ENCODE peak calls at places on chromosomes 1 and 21, in six cellular contexts. C, X, E, J, B and K are unnamed samples. For H3K27me3, the result is how much of the 10 kb centered on the place peaks cover.

GRCh38 chr1:120179420-120180348 is 3.4 kb upstream of the SEC22B start:
- DNase-seq in J (no peak), X (no peak), C (peak), E (peak), B (peak), K (no peak)

GRCh38 chr1:61330018-61330417 is 247.7 kb downstream of the NFIA start:
- DNase-seq in B (no peak), E (no peak), J (no peak), X (no peak), C (no peak), K (no peak)

GRCh38 chr1:59484090-59484489 is 187.2 kb downstream of the FGGY start:
- DNase-seq in B (no peak), X (no peak), J (no peak), C (no peak), E (no peak), K (no peak)

GRCh38 chr1:11768821-11769220 is 6.8 kb downstream of the C1orf167 start:
- DNase-seq in E (no peak), J (no peak), C (no peak), X (no peak), B (no peak), K (no peak)

GRCh38 chr21:36509966-36510742 is 30.2 kb upstream of the CLDN14 start:
- DNase-seq in E (peak), J (peak), B (no peak), C (no peak), X (peak), K (no peak)

GRCh38 chr1:58764294-58764978 is 19.4 kb downstream of the JUN start:
- DNase-seq in X (no peak), J (no peak), E (no peak), B (no peak), C (no peak), K (no peak)

GRCh38 chr1:231036416-231036815 is 3.6 kb downstream of the FAM89A start:
- DNase-seq in B (no peak), X (no peak), J (no peak), C (no peak), E (no peak), K (no peak)

GRCh38 chr1:61092643-61093042 is 10.3 kb downstream of the NFIA start:
- DNase-seq in E (no peak), J (no peak), B (no peak), X (no peak), C (no peak), K (no peak)

GRCh38 chr1:152185544-152186391 is 26.7 kb upstream of the RPTN start:
- DNase-seq in X (no peak), C (no peak), J (peak), E (peak), B (peak), K (no peak)

GRCh38 chr1:240737268-240737667 is 125.3 kb upstream of the GREM2 start:
- DNase-seq in J (no peak), B (no peak), E (no peak), X (no peak), C (no peak), K (no peak)

GRCh38 chr1:159827102-159827490 is 423 bp downstream of the SLAMF8 start:
- DNase-seq in C (no peak), X (peak), J (no peak), E (no peak), B (no peak), K (no peak)

GRCh38 chr1:24109686-24110475 is 2.1 kb downstream of the MYOM3 start:
- DNase-seq in E (no peak), J (no peak), C (no peak), X (peak), B (no peak), K (no peak)

GRCh38 chr1:36091141-36091540 is 2.4 kb downstream of the ADPRS start:
- DNase-seq in J (no peak), E (no peak), B (no peak), C (no peak), X (no peak), K (no peak)

GRCh38 chr1:168008595-168008994 is 71.7 kb upstream of the MPC2 start:
- DNase-seq in E (no peak), C (no peak), J (no peak), X (no peak), B (no peak), K (no peak)

GRCh38 chr1:224543453-224543852 is 72.7 kb upstream of the CNIH3 start:
- DNase-seq in E (no peak), C (no peak), B (no peak), X (no peak), J (no peak), K (no peak)

GRCh38 chr1:224959121-224959520 is 29.6 kb downstream of the DNAH14 start:
- DNase-seq in J (no peak), B (no peak), C (no peak), X (no peak), E (no peak), K (no peak)

GRCh38 chr1:220391426-220391825 is 119.2 kb upstream of the RAB3GAP2 start:
- DNase-seq in E (no peak), B (no peak), C (no peak), J (no peak), X (no peak), K (no peak)

GRCh38 chr1:232705815-232706575 is 76.1 kb upstream of the SIPA1L2 start:
- DNase-seq in J (no peak), X (no peak), B (no peak), E (no peak), C (no peak), K (no peak)

GRCh38 chr21:45228171-45228641 is 59.5 kb downstream of the POFUT2 start:
- DNase-seq in B (no peak), E (no peak), C (no peak), X (no peak), J (peak), K (no peak)

GRCh38 chr1:241964550-241965241 is 7.1 kb downstream of the BECN2 start:
- DNase-seq in X (peak), C (no peak), B (no peak), E (peak), J (no peak), K (peak)

GRCh38 chr1:63012339-63012738 is 228.4 kb downstream of the ATG4C start:
- DNase-seq in E (no peak), J (no peak), X (no peak), C (no peak), B (no peak), K (no peak)

GRCh38 chr1:186535388-186536133 is 74.6 kb upstream of the PDC start:
- DNase-seq in J (no peak), E (no peak), X (no peak), C (no peak), B (no peak), K (no peak)

GRCh38 chr1:67491280-67491679 is 61.1 kb upstream of the SERBP1 start:
- DNase-seq in J (no peak), E (no peak), C (no peak), B (no peak), X (no peak), K (no peak)

GRCh38 chr1:175600721-175601440 is 142.5 kb downstream of the TNR start:
- DNase-seq in C (no peak), B (no peak), E (no peak), X (no peak), J (no peak), K (no peak)

GRCh38 chr1:161390559-161390858 is 22.8 kb upstream of the CFAP126 start:
- DNase-seq in B (no peak), E (no peak), C (no peak), J (no peak), X (no peak), K (no peak)

GRCh38 chr21:40819262-40819661 is 27.7 kb downstream of the DSCAM start:
- DNase-seq in B (no peak), C (no peak), E (no peak), X (no peak), J (no peak), K (no peak)

GRCh38 chr1:59375321-59376220 is 78.7 kb downstream of the FGGY start:
- DNase-seq in C (no peak), X (no peak), E (no peak), J (no peak), B (no peak), K (no peak)

GRCh38 chr21:28773036-28773435 is 219.6 kb downstream of the LTN1 start:
- DNase-seq in J (no peak), B (no peak), E (no peak), X (no peak), C (no peak), K (no peak)

GRCh38 chr1:194084755-194085154 is 898.3 kb upstream of the B3GALT2 start:
- DNase-seq in J (no peak), B (no peak), C (no peak), E (no peak), X (no peak), K (no peak)

GRCh38 chr1:173545688-173546087 is 57.2 kb downstream of the SLC9C2 start:
- DNase-seq in C (no peak), B (no peak), J (no peak), X (no peak), E (no peak), K (no peak)

GRCh38 chr1:44237721-44238457 is 24.6 kb downstream of the DMAP1 start:
- DNase-seq in X (peak), B (peak), J (no peak), E (peak), C (no peak), K (no peak)

GRCh38 chr1:219352961-219353651 is 179.4 kb downstream of the LYPLAL1 start:
- DNase-seq in B (no peak), X (no peak), E (no peak), C (no peak), J (no peak), K (no peak)

GRCh38 chr1:99180915-99181314 is 83.4 kb upstream of the PLPPR4 start:
- DNase-seq in C (no peak), J (no peak), X (no peak), B (no peak), E (no peak), K (no peak)

GRCh38 chr1:185279571-185279970 is 37.5 kb downstream of the IVNS1ABP start:
- DNase-seq in X (no peak), J (no peak), E (no peak), C (no peak), B (no peak), K (no peak)

GRCh38 chr21:34522284-34522683 is 10.3 kb upstream of the KCNE1 start:
- DNase-seq in J (no peak), E (peak), B (no peak), C (no peak), X (no peak), K (no peak)

GRCh38 chr1:234997201-234998173 is 131.2 kb downstream of the TOMM20 start:
- DNase-seq in B (no peak), E (peak), J (peak), C (peak), X (peak), K (peak)

GRCh38 chr1:51285055-51285454 is 45.3 kb downstream of the TTC39A start:
- DNase-seq in E (no peak), C (no peak), J (no peak), X (no peak), B (no peak), K (no peak)

DNA sequence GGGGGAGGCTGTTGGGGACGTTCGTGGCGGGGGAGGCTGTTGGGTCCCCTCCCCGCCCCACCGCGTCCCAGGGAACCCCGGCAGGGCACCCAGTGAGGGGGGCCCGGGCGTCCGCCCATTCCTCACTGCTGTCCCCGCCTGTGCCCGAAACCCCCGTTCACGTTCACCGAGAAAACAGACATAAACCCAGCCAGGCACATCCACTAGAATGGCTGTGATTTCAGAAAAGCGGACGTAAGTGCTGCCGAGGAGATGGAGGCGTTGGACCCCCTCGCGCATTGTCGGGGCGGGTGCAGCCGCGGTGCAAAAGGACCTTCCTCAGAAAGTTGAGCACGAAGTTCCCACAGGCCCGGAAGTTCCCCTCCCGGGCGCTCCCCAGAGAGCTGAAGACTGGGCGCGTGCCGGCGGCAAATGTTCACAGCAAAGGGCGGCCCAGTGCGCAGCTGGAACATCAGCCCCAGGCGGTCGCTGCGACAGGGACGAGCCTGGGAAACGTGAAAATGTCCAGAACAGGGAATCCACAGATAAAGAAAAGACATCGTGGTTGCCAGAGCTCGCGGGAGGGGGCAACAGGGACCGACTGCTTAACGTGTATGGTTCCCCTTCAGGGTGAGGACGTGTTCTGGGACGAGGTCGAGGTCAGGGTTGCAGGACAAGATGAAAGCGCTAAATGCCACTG is 18.5 kb upstream of the SAMD11 start:
- DNase-seq in J (peak), C (peak), B (peak), X (peak), E (peak), K (peak)
- H3K27me3 ChIP-seq in J (under half), C (under half), B (half or more), X (under half), E (half or more), K (half or more)

GRCh38 chr1:109764561-109765482 is 1.1 kb upstream of the EPS8L3 start:
- DNase-seq in J (no peak), B (no peak), E (peak), X (peak), C (no peak), K (peak)
- H3K27ac ChIP-seq in J (no peak), B (no peak), E (peak), X (no peak), C (no peak), K (no peak)

DNA sequence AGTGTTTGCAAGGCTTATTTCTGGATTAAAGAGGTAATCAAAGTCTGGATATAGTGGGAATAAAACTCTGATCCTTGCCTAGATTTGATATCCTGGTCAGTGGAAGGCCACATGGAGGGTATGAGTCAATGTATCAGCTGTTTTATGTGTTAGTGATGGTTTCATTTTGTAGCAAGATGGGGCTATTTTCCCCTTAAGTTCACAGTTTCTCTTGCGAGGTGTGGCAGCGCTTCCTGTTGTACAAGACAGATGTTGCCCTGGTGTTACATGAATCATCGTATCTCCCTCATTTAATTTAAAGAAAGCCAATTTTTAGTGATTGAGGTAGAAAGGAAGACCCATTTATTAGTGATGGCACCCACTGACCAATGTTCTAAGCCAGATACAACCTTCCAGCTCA is 220.2 kb downstream of the DUSP10 start:
- DNase-seq in E (no peak), B (no peak), J (no peak), X (no peak), C (no peak), K (no peak)
- TF ChIP-seq CTCF in E (no peak), B (no peak), J (no peak), X (no peak), C (no peak), K (no peak)

GRCh38 chr1:208835082-208835467 is 590.9 kb upstream of the PLXNA2 start:
- DNase-seq in J (no peak), B (peak), X (no peak), C (no peak), E (no peak), K (no peak)

GRCh38 chr1:208835781-208836180 is 591.6 kb upstream of the PLXNA2 start:
- DNase-seq in E (no peak), J (no peak), C (no peak), X (no peak), B (no peak), K (no peak)

GRCh38 chr1:208841396-208841795 is 597.2 kb upstream of the PLXNA2 start:
- DNase-seq in C (no peak), X (no peak), B (peak), J (no peak), E (no peak), K (no peak)

GRCh38 chr1:208834346-208835081 is 590.3 kb upstream of the PLXNA2 start:
- DNase-seq in J (no peak), E (no peak), C (no peak), X (no peak), B (peak), K (no peak)

GRCh38 chr1:208837242-208837641 is 593.1 kb upstream of the PLXNA2 start:
- DNase-seq in C (no peak), B (no peak), E (no peak), J (no peak), X (no peak), K (no peak)
- H3K27me3 ChIP-seq in C (under half), B (under half), E (under half), J (under half), X (under half), K (under half)

GRCh38 chr1:201890223-201890622 is 1.5 kb downstream of the SHISA4 start:
- DNase-seq in X (no peak), C (no peak), E (no peak), J (no peak), B (no peak), K (no peak)
- H3K27ac ChIP-seq in X (no peak), C (peak), E (peak), J (no peak), B (no peak), K (peak)